ENCODE peak calls at places on chromosomes 2 and 18, in four cellular contexts. One of them, this sample, is unnamed.

GRCh38 chr2:54680397-54681032 is 42.9 kb upstream of the EML6 start:
- DNase-seq in K562: no peak
- DNase-seq in HepG2: no peak
- DNase-seq in WTC11: no peak
- DNase-seq in this sample: no peak

GRCh38 chr18:49399003-49399402 is 61.4 kb downstream of the DYM start:
- DNase-seq in WTC11: no peak
- DNase-seq in K562: no peak
- DNase-seq in HepG2: no peak
- DNase-seq in this sample: no peak

GRCh38 chr18:24346254-24346653 is 51.4 kb downstream of the OSBPL1A start:
- DNase-seq in K562: no peak
- DNase-seq in HepG2: no peak
- DNase-seq in WTC11: no peak
- DNase-seq in this sample: no peak

GRCh38 chr18:58364867-58365533 is 263.9 kb downstream of the ALPK2 start:
- DNase-seq in WTC11: no peak
- DNase-seq in K562: no peak
- DNase-seq in HepG2: no peak
- DNase-seq in this sample: no peak

GRCh38 chr2:205407984-205408383 is 274.3 kb upstream of the NRP2 start:
- DNase-seq in HepG2: no peak
- DNase-seq in WTC11: no peak
- DNase-seq in K562: no peak
- DNase-seq in this sample: no peak

GRCh38 chr2:215797676-215798075 is 215.7 kb downstream of the MREG start:
- DNase-seq in HepG2: no peak
- DNase-seq in K562: no peak
- DNase-seq in WTC11: no peak
- DNase-seq in this sample: no peak

GRCh38 chr2:28716265-28716865 is 35.3 kb upstream of the PPP1CB start:
- DNase-seq in WTC11: no peak
- DNase-seq in K562: no peak
- DNase-seq in HepG2: peak; percentile 47
- DNase-seq in this sample: peak; percentile 46

GRCh38 chr18:23495723-23496440 is 7.4 kb upstream of the RMC1 start:
- DNase-seq in HepG2: no peak
- DNase-seq in K562: no peak
- DNase-seq in WTC11: no peak
- DNase-seq in this sample: no peak

GRCh38 chr2:38666578-38666926 is 638 bp downstream of the GALM start:
- DNase-seq in K562: peak; percentile 17
- DNase-seq in WTC11: no peak
- DNase-seq in HepG2: peak; percentile 66
- DNase-seq in this sample: no peak

GRCh38 chr2:74343316-74343715 is at the start of gene SLC4A5:
- DNase-seq in WTC11: no peak
- DNase-seq in HepG2: no peak
- DNase-seq in K562: no peak
- DNase-seq in this sample: no peak

GRCh38 chr18:25457636-25458035 is 105.7 kb upstream of the ZNF521 start:
- DNase-seq in HepG2: no peak
- DNase-seq in K562: no peak
- DNase-seq in WTC11: no peak
- DNase-seq in this sample: no peak

GRCh38 chr2:85737481-85737880 is 16.3 kb upstream of the ATOH8 start:
- DNase-seq in WTC11: no peak
- DNase-seq in HepG2: peak; percentile 63
- DNase-seq in K562: no peak
- DNase-seq in this sample: no peak

GRCh38 chr2:29238497-29238896 is 123.3 kb downstream of the CLIP4 start:
- DNase-seq in WTC11: peak; percentile 69
- DNase-seq in K562: peak; percentile 54
- DNase-seq in HepG2: peak; percentile 34
- DNase-seq in this sample: peak; percentile 76

GRCh38 chr18:22848618-22849017 is 84.5 kb upstream of the RBBP8 start:
- DNase-seq in K562: no peak
- DNase-seq in WTC11: no peak
- DNase-seq in HepG2: no peak
- DNase-seq in this sample: no peak

GRCh38 chr2:219987830-219988229 is 360.4 kb downstream of the SLC4A3 start:
- DNase-seq in WTC11: no peak
- DNase-seq in K562: no peak
- DNase-seq in HepG2: no peak
- DNase-seq in this sample: no peak

GRCh38 chr2:46297546-46298271 is 502 bp downstream of the EPAS1 start:
- DNase-seq in HepG2: peak; percentile 59
- DNase-seq in WTC11: peak; percentile 70
- DNase-seq in K562: peak; percentile 87
- DNase-seq in this sample: peak; percentile 38

GRCh38 chr2:10249798-10250197 is 52.9 kb upstream of the HPCAL1 start:
- DNase-seq in WTC11: no peak
- DNase-seq in K562: no peak
- DNase-seq in HepG2: no peak
- DNase-seq in this sample: no peak

GRCh38 chr2:84847326-84848050 is 33.4 kb downstream of the TRABD2A start:
- DNase-seq in K562: no peak
- DNase-seq in WTC11: no peak
- DNase-seq in HepG2: no peak
- DNase-seq in this sample: no peak

GRCh38 chr2:12948231-12948962 is 231.7 kb downstream of the TRIB2 start:
- DNase-seq in HepG2: no peak
- DNase-seq in K562: no peak
- DNase-seq in WTC11: no peak
- DNase-seq in this sample: no peak

GRCh38 chr2:65431417-65432226 is 777 bp downstream of the SPRED2 start:
- DNase-seq in K562: no peak
- DNase-seq in HepG2: peak; percentile 37
- DNase-seq in WTC11: peak; percentile 48
- DNase-seq in this sample: peak; percentile 32

GRCh38 chr18:63476666-63477065 is at the start of gene SERPINB5:
- DNase-seq in HepG2: no peak
- DNase-seq in WTC11: peak; percentile 22
- DNase-seq in K562: no peak
- DNase-seq in this sample: no peak

GRCh38 chr2:171553858-171554257 is 31.6 kb downstream of the CYBRD1 start:
- DNase-seq in K562: peak; percentile 66
- DNase-seq in WTC11: no peak
- DNase-seq in HepG2: peak; percentile 94
- DNase-seq in this sample: no peak

GRCh38 chr2:20823917-20824316 is 1.0 kb upstream of the LDAH start:
- DNase-seq in K562: no peak
- DNase-seq in WTC11: no peak
- DNase-seq in HepG2: no peak
- DNase-seq in this sample: no peak

GRCh38 chr2:197266477-197266876 is 44.1 kb downstream of the ANKRD44 start:
- DNase-seq in HepG2: no peak
- DNase-seq in WTC11: no peak
- DNase-seq in K562: no peak
- DNase-seq in this sample: no peak

GRCh38 chr2:201985740-201986735 is 47.6 kb upstream of the FZD7 start:
- DNase-seq in HepG2: peak; percentile 27
- DNase-seq in WTC11: no peak
- DNase-seq in K562: no peak
- DNase-seq in this sample: no peak

GRCh38 chr2:202669841-202670240 is 35.1 kb downstream of the FAM117B start:
- DNase-seq in WTC11: no peak
- DNase-seq in K562: no peak
- DNase-seq in HepG2: no peak
- DNase-seq in this sample: no peak

GRCh38 chr18:77181950-77182707 is 49.5 kb upstream of the MBP start:
- DNase-seq in K562: no peak
- DNase-seq in HepG2: no peak
- DNase-seq in WTC11: no peak
- DNase-seq in this sample: no peak

GRCh38 chr2:86703704-86704370 is 16.3 kb upstream of the RMND5A start:
- DNase-seq in WTC11: no peak
- DNase-seq in K562: no peak
- DNase-seq in HepG2: no peak
- DNase-seq in this sample: no peak

GRCh38 chr2:224357098-224357901 is 44.6 kb downstream of the FAM124B start:
- DNase-seq in HepG2: peak; percentile 58
- DNase-seq in K562: peak; percentile 52
- DNase-seq in WTC11: peak; percentile 40
- DNase-seq in this sample: peak; percentile 56

GRCh38 chr18:10901329-10901728 is 248.0 kb downstream of the PIEZO2 start:
- DNase-seq in WTC11: no peak
- DNase-seq in HepG2: peak; percentile 70
- DNase-seq in K562: no peak
- DNase-seq in this sample: no peak

GRCh38 chr2:164655750-164656149 is 34.5 kb upstream of the GRB14 start:
- DNase-seq in WTC11: no peak
- DNase-seq in K562: no peak
- DNase-seq in HepG2: no peak
- DNase-seq in this sample: no peak

GRCh38 chr2:71129114-71129890 is 727 bp downstream of the MCEE start:
- DNase-seq in K562: no peak
- DNase-seq in HepG2: no peak
- DNase-seq in WTC11: no peak
- DNase-seq in this sample: no peak

DNA sequence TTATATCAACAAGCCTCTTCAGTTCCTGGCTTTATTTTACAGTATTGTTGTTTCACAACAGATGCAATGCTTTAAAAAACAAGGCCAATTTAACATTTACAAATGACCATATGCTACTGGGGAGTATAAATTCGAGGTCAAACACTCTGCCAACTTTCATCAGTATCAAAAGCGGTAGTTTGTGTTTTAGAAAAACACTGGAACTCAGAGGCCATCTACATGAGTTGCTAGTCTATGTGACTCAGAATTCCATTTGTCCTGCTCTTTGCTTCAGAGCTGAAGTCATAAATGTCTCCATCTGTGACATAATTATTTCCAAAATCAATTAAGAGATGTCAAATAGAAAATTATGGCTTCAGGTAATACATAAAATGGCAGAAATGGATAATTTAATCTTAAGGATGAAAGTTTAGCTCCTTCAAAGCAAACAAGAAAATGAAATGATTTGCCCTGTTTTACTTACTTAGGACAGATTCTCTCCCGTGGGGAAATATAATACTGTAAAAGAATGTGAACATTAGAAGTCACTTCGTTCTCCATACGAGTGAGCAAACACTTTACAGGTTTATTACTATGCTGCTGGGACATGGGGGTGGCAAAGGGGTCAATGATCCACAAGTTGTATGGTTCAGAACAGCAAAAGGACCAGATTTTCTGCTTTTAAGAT is 3.7 kb downstream of the MEX3C start:
- DNase-seq in WTC11: no peak
- DNase-seq in HepG2: no peak
- DNase-seq in K562: no peak
- DNase-seq in this sample: no peak
- TF ChIP-seq ELF4 in WTC11: no peak
- TF ChIP-seq ELF4 in HepG2: no peak
- TF ChIP-seq ELF4 in K562: no peak
- TF ChIP-seq ELF4 in this sample: no peak

GRCh38 chr2:111156529-111156928 is 35.8 kb downstream of the BCL2L11 start:
- DNase-seq in HepG2: no peak
- DNase-seq in WTC11: no peak
- DNase-seq in K562: no peak
- DNase-seq in this sample: no peak

GRCh38 chr2:111154758-111155157 is 34.0 kb downstream of the BCL2L11 start:
- DNase-seq in HepG2: peak; percentile 36
- DNase-seq in K562: no peak
- DNase-seq in WTC11: no peak
- DNase-seq in this sample: no peak

GRCh38 chr2:111157798-111158197 is 37.1 kb downstream of the BCL2L11 start:
- DNase-seq in K562: no peak
- DNase-seq in HepG2: no peak
- DNase-seq in WTC11: no peak
- DNase-seq in this sample: no peak

GRCh38 chr2:111155610-111156009 is 34.9 kb downstream of the BCL2L11 start:
- DNase-seq in K562: no peak
- DNase-seq in HepG2: peak; percentile 81
- DNase-seq in WTC11: no peak
- DNase-seq in this sample: no peak

DNA sequence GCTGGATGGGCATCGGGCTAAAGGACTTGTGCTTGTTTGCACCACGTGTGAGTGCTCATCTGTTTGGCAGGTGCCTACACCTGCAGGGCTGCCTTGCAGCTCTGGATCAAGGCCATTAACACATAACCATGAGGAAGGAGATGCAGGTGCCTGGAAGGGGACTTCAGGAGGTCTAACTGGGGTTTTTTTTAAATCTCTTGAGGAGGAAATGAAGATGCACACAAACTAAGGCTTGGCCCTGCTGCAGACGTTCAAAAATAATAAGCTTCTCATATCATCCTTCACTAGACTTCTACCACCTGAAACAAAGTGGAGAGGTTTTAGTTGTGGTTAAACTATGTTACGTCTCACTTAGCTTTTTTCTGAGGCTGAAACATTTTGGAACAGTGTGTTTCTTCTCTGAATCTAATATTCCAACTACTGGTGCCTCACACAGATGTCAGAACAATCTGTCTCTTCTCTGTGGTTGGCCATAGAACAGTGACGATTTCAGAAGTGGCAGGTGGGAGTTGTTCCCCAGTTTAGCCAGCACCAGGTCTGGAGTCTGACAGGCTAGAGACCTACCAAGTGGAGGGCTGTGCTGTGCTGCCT is 36.5 kb downstream of the BCL2L11 start:
- DNase-seq in K562: no peak
- DNase-seq in HepG2: no peak
- DNase-seq in WTC11: no peak
- DNase-seq in this sample: no peak
- TF ChIP-seq ELF4 in K562: no peak
- TF ChIP-seq ELF4 in HepG2: no peak
- TF ChIP-seq ELF4 in WTC11: no peak
- TF ChIP-seq ELF4 in this sample: no peak

DNA sequence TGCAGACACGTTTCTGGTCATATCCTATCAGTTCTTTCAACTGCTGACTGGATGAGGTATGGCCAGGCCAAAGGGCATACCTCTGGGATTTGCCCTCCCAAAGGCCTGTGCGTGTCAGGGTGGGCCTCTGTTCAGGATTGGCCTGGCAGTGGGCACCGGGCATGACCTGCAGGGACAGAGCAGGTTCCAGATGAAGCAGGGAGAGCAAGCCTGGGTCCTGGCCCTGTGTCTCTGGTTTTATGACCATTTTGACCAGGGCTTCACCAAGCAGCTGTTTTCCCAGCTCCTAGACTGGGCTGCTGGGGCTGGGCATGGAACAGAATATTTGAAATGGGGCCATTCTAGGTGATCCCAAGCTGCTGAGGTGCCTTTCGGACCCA is 348 bp upstream of the PROM2 start:
- DNase-seq in HepG2: no peak
- DNase-seq in K562: no peak
- DNase-seq in WTC11: no peak
- DNase-seq in this sample: no peak
- TF ChIP-seq ELF4 in HepG2: no peak
- TF ChIP-seq ELF4 in K562: no peak
- TF ChIP-seq ELF4 in WTC11: no peak
- TF ChIP-seq ELF4 in this sample: no peak

DNA sequence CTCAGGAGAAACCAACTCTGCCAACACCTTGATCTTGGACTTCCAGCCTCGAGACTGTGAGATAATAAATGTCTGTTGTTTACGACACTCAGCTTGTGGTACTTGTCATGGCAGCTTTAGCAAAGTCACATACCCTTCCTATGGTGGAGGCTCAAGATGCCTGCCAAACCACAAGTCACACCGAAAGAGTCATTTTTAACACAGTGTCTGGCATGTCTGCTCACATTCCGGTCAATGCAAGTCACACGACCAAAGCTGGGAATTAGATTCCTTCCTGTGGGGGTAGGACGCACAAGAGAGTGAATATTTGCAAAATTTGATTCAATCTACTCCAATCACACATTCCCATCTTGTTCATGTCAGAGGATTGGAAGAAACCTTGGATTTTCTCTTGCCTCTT is 24.6 kb downstream of the KCNE4 start:
- DNase-seq in WTC11: no peak
- DNase-seq in K562: no peak
- DNase-seq in HepG2: no peak
- DNase-seq in this sample: no peak
- TF ChIP-seq ELF4 in WTC11: no peak
- TF ChIP-seq ELF4 in K562: no peak
- TF ChIP-seq ELF4 in HepG2: no peak
- TF ChIP-seq ELF4 in this sample: no peak